ENCODE peak calls at places on chromosomes 7 and 10, in six cellular contexts. One of them, this sample, is unnamed.

GRCh38 chr10:3136763-3137611 is 35.6 kb downstream of the PITRM1 start:
- DNase-seq in activated CD8-positive, alpha-beta memory T cell treated with anti-CD3 and anti-CD28 coated beads, Interleukin-2, amount 10 ng/mL, durations not matched to agents 7 days and 5 days: no peak
- DNase-seq in left ventricle myocardium inferior: peak; percentile 73
- DNase-seq in body of pancreas: peak; percentile 36
- DNase-seq in left lobe of liver: no peak
- DNase-seq in GM06990: no peak
- DNase-seq in this sample: no peak

GRCh38 chr7:35258891-35259537 is 5.1 kb upstream of the TBX20 start:
- DNase-seq in left ventricle myocardium inferior: no peak
- DNase-seq in activated CD8-positive, alpha-beta memory T cell treated with anti-CD3 and anti-CD28 coated beads, Interleukin-2, amount 10 ng/mL, durations not matched to agents 7 days and 5 days: no peak
- DNase-seq in GM06990: no peak
- DNase-seq in body of pancreas: no peak
- DNase-seq in left lobe of liver: no peak
- DNase-seq in this sample: no peak

GRCh38 chr10:91590142-91590903 is 42.5 kb downstream of the PPP1R3C start:
- DNase-seq in left ventricle myocardium inferior: peak; percentile 48
- DNase-seq in activated CD8-positive, alpha-beta memory T cell treated with anti-CD3 and anti-CD28 coated beads, Interleukin-2, amount 10 ng/mL, durations not matched to agents 7 days and 5 days: no peak
- DNase-seq in body of pancreas: peak; percentile 66
- DNase-seq in left lobe of liver: no peak
- DNase-seq in GM06990: no peak
- DNase-seq in this sample: no peak

GRCh38 chr7:68166525-68166924 is 1169.9 kb downstream of the TYW1 start:
- DNase-seq in GM06990: no peak
- DNase-seq in left lobe of liver: no peak
- DNase-seq in left ventricle myocardium inferior: no peak
- DNase-seq in activated CD8-positive, alpha-beta memory T cell treated with anti-CD3 and anti-CD28 coated beads, Interleukin-2, amount 10 ng/mL, durations not matched to agents 7 days and 5 days: no peak
- DNase-seq in body of pancreas: no peak
- DNase-seq in this sample: no peak

GRCh38 chr10:76306859-76307258 is 875.4 kb downstream of the LRMDA start:
- DNase-seq in GM06990: no peak
- DNase-seq in body of pancreas: no peak
- DNase-seq in activated CD8-positive, alpha-beta memory T cell treated with anti-CD3 and anti-CD28 coated beads, Interleukin-2, amount 10 ng/mL, durations not matched to agents 7 days and 5 days: no peak
- DNase-seq in left ventricle myocardium inferior: no peak
- DNase-seq in left lobe of liver: no peak
- DNase-seq in this sample: no peak

GRCh38 chr7:92834661-92835139 is 1.7 kb downstream of the CDK6 start:
- DNase-seq in body of pancreas: peak; percentile 41
- DNase-seq in left ventricle myocardium inferior: no peak
- DNase-seq in left lobe of liver: peak; percentile 55
- DNase-seq in activated CD8-positive, alpha-beta memory T cell treated with anti-CD3 and anti-CD28 coated beads, Interleukin-2, amount 10 ng/mL, durations not matched to agents 7 days and 5 days: peak; percentile 49
- DNase-seq in GM06990: peak; percentile 37
- DNase-seq in this sample: no peak

GRCh38 chr10:44725404-44725803 is 185.7 kb upstream of the TMEM72 start:
- DNase-seq in left ventricle myocardium inferior: no peak
- DNase-seq in left lobe of liver: no peak
- DNase-seq in body of pancreas: no peak
- DNase-seq in GM06990: peak; percentile 16
- DNase-seq in activated CD8-positive, alpha-beta memory T cell treated with anti-CD3 and anti-CD28 coated beads, Interleukin-2, amount 10 ng/mL, durations not matched to agents 7 days and 5 days: no peak
- DNase-seq in this sample: no peak

GRCh38 chr7:8057566-8057965 is 89.0 kb downstream of the GLCCI1 start:
- DNase-seq in left ventricle myocardium inferior: no peak
- DNase-seq in body of pancreas: no peak
- DNase-seq in left lobe of liver: no peak
- DNase-seq in activated CD8-positive, alpha-beta memory T cell treated with anti-CD3 and anti-CD28 coated beads, Interleukin-2, amount 10 ng/mL, durations not matched to agents 7 days and 5 days: no peak
- DNase-seq in GM06990: no peak
- DNase-seq in this sample: no peak

GRCh38 chr7:140876519-140877248 is 48.0 kb downstream of the BRAF start:
- DNase-seq in body of pancreas: no peak
- DNase-seq in activated CD8-positive, alpha-beta memory T cell treated with anti-CD3 and anti-CD28 coated beads, Interleukin-2, amount 10 ng/mL, durations not matched to agents 7 days and 5 days: no peak
- DNase-seq in left ventricle myocardium inferior: no peak
- DNase-seq in left lobe of liver: no peak
- DNase-seq in GM06990: peak; percentile 22
- DNase-seq in this sample: no peak

GRCh38 chr10:3805791-3806381 is 20.9 kb upstream of the KLF6 start:
- DNase-seq in body of pancreas: peak; percentile 29
- DNase-seq in activated CD8-positive, alpha-beta memory T cell treated with anti-CD3 and anti-CD28 coated beads, Interleukin-2, amount 10 ng/mL, durations not matched to agents 7 days and 5 days: peak; percentile 80
- DNase-seq in left lobe of liver: no peak
- DNase-seq in GM06990: peak; percentile 78
- DNase-seq in left ventricle myocardium inferior: peak; percentile 34
- DNase-seq in this sample: no peak

GRCh38 chr7:45583296-45583695 is 9.1 kb downstream of the ADCY1 start:
- DNase-seq in body of pancreas: no peak
- DNase-seq in left ventricle myocardium inferior: no peak
- DNase-seq in activated CD8-positive, alpha-beta memory T cell treated with anti-CD3 and anti-CD28 coated beads, Interleukin-2, amount 10 ng/mL, durations not matched to agents 7 days and 5 days: no peak
- DNase-seq in left lobe of liver: no peak
- DNase-seq in GM06990: no peak
- DNase-seq in this sample: no peak

GRCh38 chr10:93478873-93479272 is 3.3 kb downstream of the MYOF start:
- DNase-seq in left lobe of liver: no peak
- DNase-seq in activated CD8-positive, alpha-beta memory T cell treated with anti-CD3 and anti-CD28 coated beads, Interleukin-2, amount 10 ng/mL, durations not matched to agents 7 days and 5 days: no peak
- DNase-seq in GM06990: no peak
- DNase-seq in body of pancreas: no peak
- DNase-seq in left ventricle myocardium inferior: no peak
- DNase-seq in this sample: no peak

GRCh38 chr10:98687685-98688084 is 240.9 kb upstream of the HPS1 start:
- DNase-seq in GM06990: no peak
- DNase-seq in body of pancreas: no peak
- DNase-seq in left ventricle myocardium inferior: no peak
- DNase-seq in left lobe of liver: no peak
- DNase-seq in activated CD8-positive, alpha-beta memory T cell treated with anti-CD3 and anti-CD28 coated beads, Interleukin-2, amount 10 ng/mL, durations not matched to agents 7 days and 5 days: no peak
- DNase-seq in this sample: no peak

GRCh38 chr10:34405611-34406462 is 409.3 kb downstream of the PARD3 start:
- DNase-seq in activated CD8-positive, alpha-beta memory T cell treated with anti-CD3 and anti-CD28 coated beads, Interleukin-2, amount 10 ng/mL, durations not matched to agents 7 days and 5 days: no peak
- DNase-seq in left ventricle myocardium inferior: no peak
- DNase-seq in body of pancreas: no peak
- DNase-seq in GM06990: no peak
- DNase-seq in left lobe of liver: no peak
- DNase-seq in this sample: no peak

GRCh38 chr10:86367339-86367951 is 850 bp upstream of the GRID1 start:
- DNase-seq in left lobe of liver: no peak
- DNase-seq in left ventricle myocardium inferior: no peak
- DNase-seq in activated CD8-positive, alpha-beta memory T cell treated with anti-CD3 and anti-CD28 coated beads, Interleukin-2, amount 10 ng/mL, durations not matched to agents 7 days and 5 days: no peak
- DNase-seq in body of pancreas: peak; percentile 21
- DNase-seq in GM06990: no peak
- DNase-seq in this sample: no peak

GRCh38 chr10:119541459-119542356 is 811 bp downstream of the RGS10 start:
- DNase-seq in GM06990: peak; percentile 61
- DNase-seq in body of pancreas: no peak
- DNase-seq in activated CD8-positive, alpha-beta memory T cell treated with anti-CD3 and anti-CD28 coated beads, Interleukin-2, amount 10 ng/mL, durations not matched to agents 7 days and 5 days: peak; percentile 68
- DNase-seq in left lobe of liver: peak; percentile 45
- DNase-seq in left ventricle myocardium inferior: peak; percentile 32
- DNase-seq in this sample: no peak

GRCh38 chr10:105691811-105692210 is 1050.7 kb downstream of the SORCS3 start:
- DNase-seq in GM06990: no peak
- DNase-seq in left lobe of liver: no peak
- DNase-seq in left ventricle myocardium inferior: no peak
- DNase-seq in body of pancreas: no peak
- DNase-seq in activated CD8-positive, alpha-beta memory T cell treated with anti-CD3 and anti-CD28 coated beads, Interleukin-2, amount 10 ng/mL, durations not matched to agents 7 days and 5 days: no peak
- DNase-seq in this sample: no peak

GRCh38 chr10:1160561-1160961 is 104.4 kb downstream of the WDR37 start:
- DNase-seq in left ventricle myocardium inferior: no peak
- DNase-seq in GM06990: no peak
- DNase-seq in body of pancreas: no peak
- DNase-seq in left lobe of liver: peak; percentile 16
- DNase-seq in activated CD8-positive, alpha-beta memory T cell treated with anti-CD3 and anti-CD28 coated beads, Interleukin-2, amount 10 ng/mL, durations not matched to agents 7 days and 5 days: peak; percentile 22
- DNase-seq in this sample: no peak

GRCh38 chr7:39761435-39761834 is 138.1 kb downstream of the RALA start:
- DNase-seq in GM06990: no peak
- DNase-seq in left lobe of liver: no peak
- DNase-seq in left ventricle myocardium inferior: no peak
- DNase-seq in body of pancreas: no peak
- DNase-seq in activated CD8-positive, alpha-beta memory T cell treated with anti-CD3 and anti-CD28 coated beads, Interleukin-2, amount 10 ng/mL, durations not matched to agents 7 days and 5 days: no peak
- DNase-seq in this sample: no peak

GRCh38 chr10:97508342-97508741 is 9.6 kb downstream of the UBTD1 start:
- DNase-seq in activated CD8-positive, alpha-beta memory T cell treated with anti-CD3 and anti-CD28 coated beads, Interleukin-2, amount 10 ng/mL, durations not matched to agents 7 days and 5 days: no peak
- DNase-seq in GM06990: no peak
- DNase-seq in left ventricle myocardium inferior: no peak
- DNase-seq in body of pancreas: no peak
- DNase-seq in left lobe of liver: no peak
- DNase-seq in this sample: no peak

GRCh38 chr7:26413007-26413691 is 121.5 kb downstream of the SNX10 start:
- DNase-seq in activated CD8-positive, alpha-beta memory T cell treated with anti-CD3 and anti-CD28 coated beads, Interleukin-2, amount 10 ng/mL, durations not matched to agents 7 days and 5 days: no peak
- DNase-seq in left ventricle myocardium inferior: no peak
- DNase-seq in left lobe of liver: no peak
- DNase-seq in GM06990: no peak
- DNase-seq in body of pancreas: no peak
- DNase-seq in this sample: peak; percentile 75

GRCh38 chr10:8036521-8037198 is 17.8 kb upstream of the GATA3 start:
- DNase-seq in activated CD8-positive, alpha-beta memory T cell treated with anti-CD3 and anti-CD28 coated beads, Interleukin-2, amount 10 ng/mL, durations not matched to agents 7 days and 5 days: no peak
- DNase-seq in body of pancreas: no peak
- DNase-seq in left ventricle myocardium inferior: no peak
- DNase-seq in GM06990: no peak
- DNase-seq in left lobe of liver: no peak
- DNase-seq in this sample: no peak

GRCh38 chr10:35643976-35644799 is 2.1 kb upstream of the FZD8 start:
- DNase-seq in GM06990: peak; percentile 22
- DNase-seq in left lobe of liver: no peak
- DNase-seq in left ventricle myocardium inferior: no peak
- DNase-seq in body of pancreas: peak; percentile 14
- DNase-seq in activated CD8-positive, alpha-beta memory T cell treated with anti-CD3 and anti-CD28 coated beads, Interleukin-2, amount 10 ng/mL, durations not matched to agents 7 days and 5 days: no peak
- DNase-seq in this sample: no peak

GRCh38 chr7:150974468-150975391 is 3.4 kb downstream of the KCNH2 start:
- DNase-seq in GM06990: peak; percentile 81
- DNase-seq in left ventricle myocardium inferior: peak; percentile 71
- DNase-seq in left lobe of liver: no peak
- DNase-seq in body of pancreas: peak; percentile 69
- DNase-seq in activated CD8-positive, alpha-beta memory T cell treated with anti-CD3 and anti-CD28 coated beads, Interleukin-2, amount 10 ng/mL, durations not matched to agents 7 days and 5 days: peak; percentile 83
- DNase-seq in this sample: peak; percentile 40

GRCh38 chr10:128722947-128723346 is 596.7 kb upstream of the MKI67 start:
- DNase-seq in body of pancreas: no peak
- DNase-seq in left ventricle myocardium inferior: no peak
- DNase-seq in GM06990: no peak
- DNase-seq in left lobe of liver: no peak
- DNase-seq in activated CD8-positive, alpha-beta memory T cell treated with anti-CD3 and anti-CD28 coated beads, Interleukin-2, amount 10 ng/mL, durations not matched to agents 7 days and 5 days: no peak
- DNase-seq in this sample: no peak

GRCh38 chr7:78530351-78530750 is 731.8 kb downstream of the PHTF2 start:
- DNase-seq in left ventricle myocardium inferior: no peak
- DNase-seq in body of pancreas: no peak
- DNase-seq in activated CD8-positive, alpha-beta memory T cell treated with anti-CD3 and anti-CD28 coated beads, Interleukin-2, amount 10 ng/mL, durations not matched to agents 7 days and 5 days: no peak
- DNase-seq in left lobe of liver: no peak
- DNase-seq in GM06990: no peak
- DNase-seq in this sample: peak; percentile 80

GRCh38 chr7:47572101-47572460 is 9.8 kb downstream of the TNS3 start:
- DNase-seq in left ventricle myocardium inferior: no peak
- DNase-seq in left lobe of liver: no peak
- DNase-seq in body of pancreas: no peak
- DNase-seq in GM06990: no peak
- DNase-seq in activated CD8-positive, alpha-beta memory T cell treated with anti-CD3 and anti-CD28 coated beads, Interleukin-2, amount 10 ng/mL, durations not matched to agents 7 days and 5 days: no peak
- DNase-seq in this sample: no peak

GRCh38 chr10:58742141-58742540 is 229.5 kb downstream of the BICC1 start:
- DNase-seq in body of pancreas: no peak
- DNase-seq in left lobe of liver: no peak
- DNase-seq in GM06990: no peak
- DNase-seq in left ventricle myocardium inferior: no peak
- DNase-seq in activated CD8-positive, alpha-beta memory T cell treated with anti-CD3 and anti-CD28 coated beads, Interleukin-2, amount 10 ng/mL, durations not matched to agents 7 days and 5 days: no peak
- DNase-seq in this sample: no peak